ENCODE peak calls at places on chromosomes 6 and 20, in five cellular contexts. D, U, K, Q and A are unnamed samples.
A peak's percentile ranks its signal among the peaks of the same experiment; 100 is the strongest.

GRCh38 chr6:108453601-108454157 is 107.0 kb upstream of the FOXO3 start:
- DNase-seq in D (peak; percentile 87), U (no peak), Q (no peak), K (no peak), A (peak; percentile 5)

GRCh38 chr6:80338201-80338836 is 231.8 kb downstream of the BCKDHB start:
- DNase-seq in D (no peak), K (peak; percentile 34), Q (peak; percentile 70), U (peak; percentile 47), A (peak; percentile 35)

GRCh38 chr6:328184-328670 is 35.9 kb downstream of the DUSP22 start:
- DNase-seq in Q (peak; percentile 55), D (peak; percentile 92), U (no peak), K (no peak), A (peak; percentile 90)

GRCh38 chr6:47631248-47632196 is 66.9 kb upstream of the ADGRF4 start:
- DNase-seq in D (peak; percentile 36), K (peak; percentile 55), U (peak; percentile 66), Q (peak; percentile 92), A (peak; percentile 72)

GRCh38 chr6:129006685-129007514 is 124.0 kb downstream of the LAMA2 start:
- DNase-seq in K (no peak), U (peak; percentile 2), Q (no peak), D (no peak), A (no peak)

GRCh38 chr6:136640132-136640915 is 90.1 kb upstream of the MAP7 start:
- DNase-seq in D (peak; percentile 64), Q (no peak), K (no peak), U (no peak), A (no peak)

GRCh38 chr20:40564997-40565680 is 123.9 kb downstream of the MAFB start:
- DNase-seq in K (peak; percentile 71), U (no peak), Q (peak; percentile 63), D (peak; percentile 85), A (no peak)

GRCh38 chr6:105886812-105887513 is 199.2 kb upstream of the PRDM1 start:
- DNase-seq in K (no peak), D (peak; percentile 53), U (no peak), Q (no peak), A (no peak)

GRCh38 chr6:123323419-123324329 is 313.1 kb downstream of the TRDN start:
- DNase-seq in U (peak; percentile 6), K (no peak), D (peak; percentile 11), Q (no peak), A (no peak)

GRCh38 chr20:45905505-45906079 is 6.4 kb downstream of the PLTP start:
- DNase-seq in U (peak; percentile 87), K (peak; percentile 48), D (peak; percentile 87), Q (peak; percentile 99), A (no peak)

GRCh38 chr6:131958095-131958494 is 6.9 kb upstream of the CCN2 start:
- DNase-seq in D (no peak), Q (no peak), U (no peak), K (no peak), A (no peak)

GRCh38 chr6:170129691-170130171 is 161.1 kb downstream of the DLL1 start:
- DNase-seq in K (no peak), D (no peak), U (no peak), Q (peak; percentile 3), A (no peak)

GRCh38 chr20:50196248-50196647 is 5.6 kb downstream of the CEBPB start:
- DNase-seq in K (no peak), D (no peak), U (no peak), Q (no peak), A (no peak)

GRCh38 chr6:18601515-18602035 is 214.4 kb downstream of the RNF144B start:
- DNase-seq in Q (no peak), K (no peak), D (no peak), U (no peak), A (no peak)

GRCh38 chr20:17646901-17647301 is 35.1 kb downstream of the RRBP1 start:
- DNase-seq in K (no peak), Q (no peak), D (no peak), U (no peak), A (peak; percentile 35)

GRCh38 chr6:47420394-47421371 is 56.9 kb upstream of the CD2AP start:
- DNase-seq in Q (peak; percentile 79), U (no peak), D (peak; percentile 93), K (no peak), A (no peak)

GRCh38 chr6:137808191-137808590 is 58.9 kb upstream of the TNFAIP3 start:
- DNase-seq in Q (peak; percentile 91), D (peak; percentile 76), U (peak; percentile 61), K (no peak), A (no peak)

GRCh38 chr6:149363154-149363553 is 36.9 kb upstream of the SUMO4 start:
- DNase-seq in D (no peak), U (no peak), K (peak; percentile 24), Q (peak; percentile 73), A (no peak)

GRCh38 chr6:165729307-165729936 is 66.4 kb upstream of the PDE10A start:
- DNase-seq in D (no peak), Q (peak; percentile 35), K (peak; percentile 6), U (peak; percentile 13), A (peak; percentile 34)

GRCh38 chr6:23454090-23454998 is 671.7 kb upstream of the NRSN1 start:
- DNase-seq in Q (peak; percentile 86), D (peak; percentile 75), U (no peak), K (no peak), A (no peak)

GRCh38 chr6:27205375-27206278 is 41.9 kb upstream of the PRSS16 start:
- DNase-seq in U (no peak), K (no peak), D (peak; percentile 6), Q (no peak), A (no peak)

GRCh38 chr6:17091122-17091521 is 10.7 kb upstream of the STMND1 start:
- DNase-seq in D (peak; percentile 12), K (no peak), Q (peak; percentile 43), U (no peak), A (no peak)

GRCh38 chr6:33840064-33840926 is 36.5 kb upstream of the MLN start:
- DNase-seq in U (peak; percentile 96), D (peak; percentile 95), Q (peak; percentile 98), K (peak; percentile 79), A (no peak)

GRCh38 chr20:20331796-20332195 is 36.1 kb upstream of the INSM1 start:
- DNase-seq in U (no peak), Q (no peak), K (no peak), D (no peak), A (no peak)

GRCh38 chr6:26501482-26501986 is 1.4 kb downstream of the BTN1A1 start:
- DNase-seq in K (no peak), D (peak; percentile 27), Q (no peak), U (no peak), A (no peak)

DNA sequence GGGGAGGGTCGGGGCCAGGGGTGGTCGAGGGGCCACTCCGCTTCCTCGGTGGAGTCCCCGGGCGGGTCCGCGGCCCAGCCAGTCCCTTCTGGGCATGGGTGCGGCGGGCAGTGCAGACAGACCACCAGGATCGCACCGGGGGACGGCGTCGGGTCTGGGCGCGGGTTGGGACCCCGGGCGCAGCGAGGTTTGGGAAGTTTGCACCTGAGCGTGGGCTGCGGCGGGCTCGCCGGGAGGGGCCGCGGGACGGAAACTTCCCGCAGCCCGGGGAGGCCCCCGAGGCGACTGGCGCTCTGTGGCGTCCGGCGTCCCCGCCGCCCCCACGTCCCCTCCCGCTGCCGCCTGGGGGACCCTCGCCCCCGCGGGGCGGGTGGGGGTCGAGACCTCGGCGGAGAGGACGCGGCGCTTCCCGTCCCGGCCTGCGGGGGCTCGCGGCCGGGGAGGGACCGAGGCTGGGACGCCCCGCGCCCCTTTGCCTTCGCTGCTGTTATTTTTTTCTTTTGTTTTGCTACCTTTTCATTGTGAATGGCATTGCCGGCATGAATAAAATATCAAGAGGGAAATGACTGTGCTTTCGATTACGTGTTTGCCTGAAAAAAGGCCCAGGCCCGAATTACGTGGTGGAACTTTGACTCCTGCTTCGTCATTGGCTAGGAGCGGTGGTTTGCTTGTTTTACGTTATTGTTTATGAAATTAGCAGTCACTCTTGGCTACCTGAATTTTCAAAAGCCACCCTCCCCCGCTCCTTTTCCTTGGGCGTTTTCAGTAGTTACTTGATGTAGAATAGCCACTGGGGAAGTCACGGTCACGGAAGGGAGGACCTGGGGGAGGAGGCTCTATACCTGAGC is 701 bp downstream of the SNX9 start:
- DNase-seq in U (peak; percentile 67), Q (peak; percentile 56), D (peak; percentile 77), K (peak; percentile 62), A (no peak)
- H3K4me3 ChIP-seq in U (peak overlapping the region; percentile 98), Q (peak overlapping the region; percentile 83), D (peak overlapping the region; percentile 81), K (peak overlapping the region; percentile 80), A (no peak overlapping the region)

GRCh38 chr6:125647391-125647790 is 102.0 kb upstream of the HEY2 start:
- DNase-seq in Q (no peak), K (no peak), D (no peak), U (no peak), A (no peak)
- TF ChIP-seq CTCF in Q (no peak), K (no peak), D (no peak), U (no peak), A (no peak)

DNA sequence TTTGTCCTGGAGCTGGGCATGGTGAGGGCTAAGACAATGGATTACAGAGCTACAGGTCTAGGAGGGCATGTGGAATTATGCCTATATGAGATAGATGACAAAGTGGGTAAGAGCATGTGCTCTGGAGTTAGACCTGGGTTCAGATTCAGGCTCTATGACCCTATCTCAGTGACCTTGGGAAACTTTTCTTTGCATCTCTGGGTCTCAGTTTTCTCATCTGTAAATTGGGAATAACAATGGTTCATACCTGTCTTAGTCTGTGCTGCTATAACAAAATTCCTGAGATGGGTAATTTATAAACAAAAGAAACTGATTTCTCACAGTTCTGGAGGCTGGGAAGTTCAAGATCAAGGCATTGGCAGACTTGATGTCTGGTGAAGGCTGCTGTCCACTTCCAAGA is 30.3 kb downstream of the PPARD start:
- DNase-seq in D (no peak), U (no peak), K (no peak), Q (no peak), A (no peak)
- H3K79me2 ChIP-seq in D (peaks cover 32% of the 10 kb centered on the region), U (peaks cover 12% of the 10 kb centered on the region), K (peaks cover 69% of the 10 kb centered on the region), Q (peaks cover 84% of the 10 kb centered on the region), A (no peaks in the 10 kb centered on the region)

DNA sequence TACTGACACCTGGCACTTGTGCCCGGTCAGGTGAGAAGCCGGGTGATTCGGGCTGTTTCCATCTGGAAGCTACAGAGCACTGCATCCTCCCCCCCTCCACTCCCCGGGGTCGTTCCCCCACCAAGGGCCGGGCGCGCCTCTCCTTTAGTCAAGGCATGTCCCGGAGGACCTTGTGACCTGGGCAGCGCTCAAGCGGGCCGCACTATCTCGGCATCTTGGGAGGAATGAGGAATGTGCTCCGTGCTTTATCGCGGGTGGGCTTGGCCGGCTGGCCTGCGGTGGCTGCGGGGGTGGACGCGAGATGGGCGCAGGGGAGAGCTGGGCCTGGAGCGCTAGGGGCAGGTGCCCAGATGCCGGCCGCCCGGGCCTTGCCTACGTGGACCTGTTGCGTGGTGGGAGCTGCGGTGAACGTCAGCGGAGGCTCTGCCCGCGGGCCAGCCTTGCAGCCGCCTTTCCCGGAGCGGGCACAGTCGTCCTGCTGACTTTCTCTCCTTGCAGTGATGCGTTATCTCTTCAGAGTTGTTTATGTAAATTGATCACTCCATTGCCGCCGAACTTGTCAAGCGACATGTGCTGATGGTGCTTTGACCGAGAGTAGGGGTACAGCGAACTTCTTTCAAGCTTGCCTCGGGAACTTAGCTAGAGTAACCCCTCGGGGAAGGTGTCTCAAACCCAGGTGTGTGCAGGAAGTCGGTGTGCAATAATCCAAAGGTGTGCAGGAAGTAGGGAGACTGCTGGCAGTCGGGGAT is 1.1 kb downstream of the LRRC1 start:
- DNase-seq in Q (peak; percentile 43), U (peak; percentile 29), D (peak; percentile 47), K (no peak), A (peak; percentile 32)
- H3K4me3 ChIP-seq in Q (peak overlapping the region; percentile 86), U (peak overlapping the region; percentile 96), D (peak overlapping the region; percentile 95), K (peak overlapping the region; percentile 65), A (peak overlapping the region; percentile 84)

DNA sequence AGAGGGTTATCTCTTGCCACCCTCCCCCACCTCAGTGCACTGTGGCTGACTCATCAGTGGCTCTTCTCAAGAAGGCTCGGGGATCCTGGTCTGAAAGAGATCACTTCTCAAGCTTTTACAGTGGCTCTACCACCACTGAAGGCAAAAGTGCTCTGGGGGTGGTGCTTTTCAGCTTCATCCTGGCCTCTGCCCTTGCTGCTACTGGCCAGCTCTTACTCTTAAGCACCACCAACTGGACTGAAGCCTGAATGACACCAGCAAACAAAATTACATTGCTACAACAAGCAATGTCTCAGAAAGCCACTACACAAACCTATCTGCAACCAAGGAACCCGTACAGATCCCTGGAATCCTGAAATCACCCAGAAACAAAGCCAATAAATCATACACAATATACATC is 402.1 kb downstream of the EPHA7 start:
- DNase-seq in D (no peak), U (peak; percentile 2), Q (peak; percentile 25), K (no peak), A (peak; percentile 12)
- TF ChIP-seq CTCF in D (no peak), U (no peak), Q (peak; percentile 51), K (no peak), A (peak; percentile 45)